ENCODE peak calls at places on chromosomes 11 and 22, in six cellular contexts. K, C, D, T, P and Z are unnamed samples.

GRCh38 chr11:7892751-7893356 is 38.2 kb downstream of the OR10A6 start:
- DNase-seq in C (peak; percentile 49), K (peak; percentile 52), P (no peak), T (peak; percentile 76), D (peak; percentile 73), Z (no peak)

GRCh38 chr11:15675683-15676082 is 561.0 kb downstream of the INSC start:
- DNase-seq in P (no peak), K (no peak), C (no peak), T (peak; percentile 73), D (no peak), Z (no peak)

GRCh38 chr22:40396882-40397281 is 26.5 kb downstream of the SGSM3 start:
- DNase-seq in P (no peak), T (peak; percentile 89), K (peak; percentile 77), C (peak; percentile 60), D (peak; percentile 88), Z (peak; percentile 88)

GRCh38 chr11:7689239-7689638 is 15.9 kb upstream of the CYB5R2 start:
- DNase-seq in P (no peak), C (peak; percentile 74), T (no peak), K (no peak), D (no peak), Z (no peak)

GRCh38 chr11:4068962-4069361 is 25.6 kb upstream of the RRM1 start:
- DNase-seq in T (peak; percentile 59), C (no peak), P (no peak), D (no peak), K (peak; percentile 34), Z (no peak)

GRCh38 chr11:128603752-128604472 is 16.6 kb upstream of the ETS1 start:
- DNase-seq in C (no peak), T (peak; percentile 50), K (no peak), P (no peak), D (no peak), Z (no peak)

GRCh38 chr11:61294717-61295595 is at the start of gene VWCE:
- DNase-seq in C (peak; percentile 20), P (no peak), K (peak; percentile 49), T (peak; percentile 64), D (peak; percentile 88), Z (peak; percentile 86)

GRCh38 chr22:49412236-49412635 is 415.4 kb downstream of the BRD1 start:
- DNase-seq in C (no peak), T (no peak), D (no peak), P (no peak), K (no peak), Z (peak; percentile 42)

GRCh38 chr11:16999116-16999515 is 15.1 kb downstream of the PLEKHA7 start:
- DNase-seq in T (no peak), D (no peak), C (no peak), P (no peak), K (no peak), Z (no peak)

GRCh38 chr11:102530558-102530957 is at the start of gene MMP7:
- DNase-seq in D (peak; percentile 21), K (peak; percentile 46), C (peak; percentile 68), P (no peak), T (peak; percentile 38), Z (no peak)

GRCh38 chr11:93249437-93250210 is 51.8 kb upstream of the SLC36A4 start:
- DNase-seq in P (no peak), C (no peak), T (no peak), D (peak; percentile 22), K (peak; percentile 2), Z (no peak)

GRCh38 chr11:23605001-23605400 is 744.7 kb upstream of the CCDC179 start:
- DNase-seq in P (no peak), K (no peak), D (no peak), T (no peak), C (no peak), Z (no peak)

GRCh38 chr11:74923125-74923524 is 25.8 kb downstream of the XRRA1 start:
- DNase-seq in K (no peak), T (no peak), C (no peak), D (no peak), P (no peak), Z (peak; percentile 8)

GRCh38 chr11:45457649-45458048 is 171.5 kb upstream of the SYT13 start:
- DNase-seq in C (peak; percentile 77), T (peak; percentile 99), P (no peak), K (peak; percentile 59), D (peak; percentile 39), Z (no peak)

DNA sequence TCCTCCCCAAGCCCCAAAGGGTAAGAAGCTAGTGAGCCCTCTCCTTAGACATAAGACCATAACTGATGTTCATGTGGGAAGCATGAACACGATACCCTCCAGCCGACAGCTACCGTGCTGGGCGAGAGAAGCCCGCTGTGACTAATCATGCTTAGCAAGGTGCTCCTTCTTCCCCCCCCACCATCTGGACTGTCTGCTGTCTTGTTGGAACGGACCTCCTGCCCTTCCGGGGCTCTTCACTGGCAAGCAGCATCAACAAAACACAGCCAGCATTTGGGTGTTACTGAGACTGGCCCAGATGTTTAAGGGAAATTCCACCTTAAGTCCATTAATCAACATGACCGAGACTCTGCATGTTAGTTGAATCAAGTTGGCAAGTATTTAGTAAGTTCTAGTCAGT is 200.6 kb downstream of the DBX1 start:
- DNase-seq in D (no peak), T (no peak), P (no peak), K (peak; percentile 58), C (peak; percentile 27), Z (no peak)
- TF ChIP-seq CTCF in D (no peak), T (no peak), P (no peak), K (no peak), C (no peak), Z (no peak)

DNA sequence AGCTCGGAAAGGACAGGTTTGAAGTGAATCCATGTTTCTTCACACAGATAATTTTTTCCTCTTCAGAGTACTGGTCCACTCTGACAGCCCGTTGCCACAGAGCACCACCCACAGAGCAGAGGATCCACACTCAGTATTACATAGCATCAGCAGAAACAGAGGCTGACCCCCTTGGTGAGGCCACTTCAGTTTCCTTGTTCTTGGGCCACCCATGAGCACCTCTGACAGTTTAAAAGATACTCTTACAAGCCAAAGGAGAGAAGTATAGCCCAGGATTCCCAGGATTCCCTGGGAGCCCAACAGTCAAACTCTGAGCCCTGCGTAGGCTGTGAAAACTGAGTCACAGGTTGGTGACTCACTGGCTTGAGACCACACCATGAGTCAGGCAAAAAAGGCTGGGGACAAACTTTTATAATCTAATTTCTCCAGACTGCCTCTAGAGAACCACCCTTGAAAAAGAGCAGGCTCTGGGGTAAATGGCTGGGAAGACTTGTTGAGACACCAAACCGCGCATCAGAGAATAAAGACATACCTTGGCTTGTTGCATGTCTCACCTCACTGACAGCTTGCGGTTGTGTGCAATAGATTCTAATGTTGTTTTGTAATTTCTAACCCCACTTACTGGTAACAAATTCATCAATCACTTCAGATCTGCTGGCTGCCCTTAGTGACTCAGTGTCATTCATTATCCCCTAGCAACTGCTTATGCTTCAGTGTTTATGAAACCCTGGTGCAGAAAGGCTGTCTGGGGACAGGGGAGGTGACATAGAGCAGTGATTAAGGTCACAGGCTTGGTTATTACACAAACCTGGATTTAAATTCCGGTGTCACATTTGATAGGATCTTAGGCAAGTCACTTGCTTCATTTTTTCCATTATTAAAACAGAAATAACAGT is 56.9 kb upstream of the PRSS23 start:
- DNase-seq in D (peak; percentile 82), P (peak; percentile 72), T (peak; percentile 93), C (peak; percentile 99), K (peak; percentile 99), Z (no peak)
- TF ChIP-seq CTCF in D (no peak), P (no peak), T (no peak), C (no peak), K (no peak), Z (no peak)

GRCh38 chr22:43228330-43228729 is 41.4 kb upstream of the TTLL12 start:
- DNase-seq in D (peak; percentile 49), T (peak; percentile 37), P (no peak), C (no peak), K (no peak), Z (no peak)
- TF ChIP-seq CTCF in D (peak; percentile 36), T (peak; percentile 52), P (no peak), C (peak; percentile 20), K (no peak), Z (peak; percentile 45)

DNA sequence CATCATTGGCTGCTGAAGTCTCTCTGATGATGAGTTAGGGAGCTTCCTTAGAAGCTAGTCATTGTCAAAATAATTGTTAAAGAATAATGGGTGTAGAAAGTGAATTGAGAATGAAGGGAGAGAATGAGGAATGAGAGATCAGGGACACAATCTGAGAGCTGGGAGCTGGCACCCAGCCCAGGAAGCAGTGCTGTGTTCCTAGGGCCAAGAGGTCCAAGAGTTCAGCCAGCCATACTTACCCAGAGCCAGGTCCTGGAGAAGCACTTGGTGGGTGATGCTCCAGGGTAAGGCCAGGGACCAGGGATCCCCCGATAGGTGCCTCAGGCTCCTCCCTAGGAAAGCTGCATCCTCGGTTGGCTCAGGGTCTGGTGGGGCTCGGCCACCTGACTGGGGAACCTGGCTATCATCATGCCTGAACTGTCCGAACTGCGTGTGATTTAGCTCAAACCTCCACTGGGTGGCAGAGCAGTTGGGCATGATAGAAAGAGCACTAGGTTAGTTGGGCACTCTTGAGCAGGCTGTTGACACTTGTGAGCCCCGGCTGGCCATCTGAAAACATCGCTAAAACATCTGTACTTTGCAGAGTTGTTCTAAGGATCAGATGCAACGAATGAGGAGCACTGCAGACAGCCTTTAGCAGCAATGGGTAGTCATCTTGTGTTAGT is 123.9 kb upstream of the NCAM1 start:
- DNase-seq in D (no peak), T (no peak), P (no peak), C (no peak), K (no peak), Z (no peak)
- TF ChIP-seq CTCF in D (no peak), T (no peak), P (no peak), C (no peak), K (no peak), Z (no peak)

GRCh38 chr11:63536669-63537292 is at the start of gene PLAAT4:
- DNase-seq in K (peak; percentile 69), C (peak; percentile 29), D (peak; percentile 50), T (peak; percentile 81), P (no peak), Z (no peak)
- TF ChIP-seq CTCF in K (no peak), C (no peak), D (no peak), T (peak; percentile 10), P (no peak), Z (no peak)